ENCODE peak calls at places on chromosomes 4 and X, in four cellular contexts. N is type B pancreatic cell, A is NCI-H187, J is occipital lobe. Q is an unnamed sample.

GRCh38 chr4:142045996-142046395 is 409.6 kb downstream of the IL15 start:
- DNase-seq in A (no peak), J (no peak), N (no peak), Q (no peak)

GRCh38 chr4:98293089-98293887 is 32.1 kb downstream of the RAP1GDS1 start:
- DNase-seq in J (peak; percentile 1), A (no peak), N (no peak), Q (no peak)

GRCh38 chr4:152957437-152958185 is 21.5 kb downstream of the FHDC1 start:
- DNase-seq in A (no peak), N (no peak), J (no peak), Q (no peak)

GRCh38 chr4:101807351-101807750 is 16.8 kb downstream of the BANK1 start:
- DNase-seq in N (no peak), A (no peak), J (no peak), Q (no peak)

GRCh38 chr4:107376293-107376692 is 340.2 kb upstream of the DKK2 start:
- DNase-seq in J (no peak), A (no peak), N (no peak), Q (no peak)

GRCh38 chr4:38605794-38606586 is 58.0 kb upstream of the KLF3 start:
- DNase-seq in J (no peak), A (peak; percentile 70), N (no peak), Q (no peak)

GRCh38 chrX:71870337-71871098 is 40.1 kb upstream of the NHSL2 start:
- DNase-seq in N (no peak), J (no peak), A (no peak), Q (no peak)

GRCh38 chrX:133794151-133794550 is 191.2 kb downstream of the GPC3 start:
- DNase-seq in N (no peak), J (no peak), A (no peak), Q (no peak)

GRCh38 chr4:123672987-123673386 is 276.4 kb downstream of the SPRY1 start:
- DNase-seq in A (no peak), J (no peak), N (no peak), Q (no peak)

GRCh38 chr4:159273841-159274240 is 171.0 kb downstream of the RAPGEF2 start:
- DNase-seq in J (no peak), N (no peak), A (no peak), Q (no peak)

GRCh38 chr4:168877407-168877778 is 132.7 kb downstream of the CBR4 start:
- DNase-seq in J (no peak), N (no peak), A (no peak), Q (no peak)

GRCh38 chr4:98433608-98434198 is 172.5 kb downstream of the RAP1GDS1 start:
- DNase-seq in A (no peak), J (no peak), N (no peak), Q (no peak)

GRCh38 chr4:77586953-77587383 is 18.7 kb upstream of the CXCL13 start:
- DNase-seq in N (no peak), J (no peak), A (no peak), Q (no peak)

GRCh38 chr4:182179105-182179504 is 64.1 kb upstream of the TENM3 start:
- DNase-seq in J (no peak), N (no peak), A (no peak), Q (peak; percentile 58)

GRCh38 chr4:2335729-2336101 is 73.8 kb upstream of the MXD4 start:
- DNase-seq in A (no peak), N (no peak), J (no peak), Q (no peak)

GRCh38 chrX:41386222-41386990 is 52.4 kb downstream of the DDX3X start:
- DNase-seq in J (no peak), N (no peak), A (no peak), Q (no peak)

GRCh38 chr4:108433832-108434231 is 186.5 kb upstream of the RPL34 start:
- DNase-seq in J (no peak), N (no peak), A (no peak), Q (no peak)

GRCh38 chr4:113433536-113434246 is 327.8 kb downstream of the CAMK2D start:
- DNase-seq in J (no peak), A (no peak), N (no peak), Q (no peak)

GRCh38 chrX:96372313-96373046 is 312.2 kb upstream of the DIAPH2 start:
- DNase-seq in A (no peak), J (no peak), N (no peak), Q (no peak)

GRCh38 chr4:114264877-114265291 is 285.4 kb upstream of the ARSJ start:
- DNase-seq in J (no peak), A (no peak), N (no peak), Q (no peak)

GRCh38 chr4:137267024-137267423 is 265.3 kb downstream of the PCDH18 start:
- DNase-seq in N (no peak), A (no peak), J (no peak), Q (no peak)

GRCh38 chrX:15645266-15645665 is 19.3 kb downstream of the CLTRN start:
- DNase-seq in J (no peak), A (no peak), N (no peak), Q (no peak)

GRCh38 chr4:42398448-42399355 is 1.4 kb downstream of the SHISA3 start:
- DNase-seq in N (no peak), J (no peak), A (no peak), Q (no peak)

GRCh38 chr4:10582059-10582686 is 102.4 kb downstream of the CLNK start:
- DNase-seq in J (peak; percentile 11), A (no peak), N (no peak), Q (no peak)